ENCODE peak calls at places on chromosome 4, in six cellular contexts. I, N, D, Q, T and A are unnamed samples.
A peak's percentile ranks its signal among the peaks of the same experiment; 100 is the strongest.

GRCh38 chr4:24850669-24851068 is 55.3 kb downstream of the SOD3 start:
- DNase-seq in I (peak; percentile 34), N (no peak), D (peak; percentile 71), Q (no peak), T (peak; percentile 85), A (no peak)

GRCh38 chr4:169689681-169690080 is 68.1 kb downstream of the HPF1 start:
- DNase-seq in I (no peak), N (no peak), D (no peak), Q (no peak), T (no peak), A (no peak)

GRCh38 chr4:48340276-48340904 is 939 bp upstream of the SLAIN2 start:
- DNase-seq in I (no peak), N (no peak), D (no peak), Q (no peak), T (peak; percentile 87), A (no peak)

GRCh38 chr4:62460329-62460728 is 1260.2 kb downstream of the ADGRL3 start:
- DNase-seq in I (no peak), N (no peak), D (no peak), Q (no peak), T (no peak), A (no peak)

GRCh38 chr4:174523003-174523693 is 860 bp upstream of the HPGD start:
- DNase-seq in I (no peak), N (no peak), D (no peak), Q (no peak), T (peak; percentile 13), A (no peak)

GRCh38 chr4:146098978-146099377 is 76.5 kb upstream of the LSM6 start:
- DNase-seq in I (no peak), N (no peak), D (no peak), Q (no peak), T (no peak), A (no peak)

GRCh38 chr4:97367878-97368277 is 775.4 kb downstream of the STPG2 start:
- DNase-seq in I (no peak), N (no peak), D (no peak), Q (no peak), T (peak; percentile 73), A (no peak)

GRCh38 chr4:31651541-31651940 is 931.4 kb downstream of the PCDH7 start:
- DNase-seq in I (no peak), N (no peak), D (no peak), Q (no peak), T (no peak), A (no peak)

GRCh38 chr4:6343950-6344408 is 74.3 kb downstream of the WFS1 start:
- DNase-seq in I (no peak), N (no peak), D (no peak), Q (no peak), T (peak; percentile 60), A (peak; percentile 11)

GRCh38 chr4:8368998-8369397 is 71.5 kb downstream of the ACOX3 start:
- DNase-seq in I (no peak), N (no peak), D (no peak), Q (no peak), T (no peak), A (no peak)

GRCh38 chr4:182268966-182269365 is 25.8 kb downstream of the TENM3 start:
- DNase-seq in I (no peak), N (no peak), D (no peak), Q (no peak), T (no peak), A (no peak)

GRCh38 chr4:658031-658667 is 15.9 kb downstream of the ATP5ME start:
- DNase-seq in I (no peak), N (no peak), D (no peak), Q (no peak), T (no peak), A (no peak)

GRCh38 chr4:71709961-71710360 is 73.9 kb downstream of the GC start:
- DNase-seq in I (no peak), N (no peak), D (no peak), Q (no peak), T (no peak), A (no peak)

GRCh38 chr4:42331914-42332368 is 65.3 kb upstream of the SHISA3 start:
- DNase-seq in I (peak; percentile 31), N (no peak), D (no peak), Q (no peak), T (peak; percentile 6), A (no peak)

GRCh38 chr4:76850010-76850441 is 47.9 kb downstream of the SOWAHB start:
- DNase-seq in I (no peak), N (no peak), D (peak; percentile 52), Q (no peak), T (peak; percentile 96), A (no peak)

GRCh38 chr4:183499389-183499788 is 5.5 kb upstream of the ING2 start:
- DNase-seq in I (no peak), N (no peak), D (no peak), Q (no peak), T (no peak), A (no peak)

DNA sequence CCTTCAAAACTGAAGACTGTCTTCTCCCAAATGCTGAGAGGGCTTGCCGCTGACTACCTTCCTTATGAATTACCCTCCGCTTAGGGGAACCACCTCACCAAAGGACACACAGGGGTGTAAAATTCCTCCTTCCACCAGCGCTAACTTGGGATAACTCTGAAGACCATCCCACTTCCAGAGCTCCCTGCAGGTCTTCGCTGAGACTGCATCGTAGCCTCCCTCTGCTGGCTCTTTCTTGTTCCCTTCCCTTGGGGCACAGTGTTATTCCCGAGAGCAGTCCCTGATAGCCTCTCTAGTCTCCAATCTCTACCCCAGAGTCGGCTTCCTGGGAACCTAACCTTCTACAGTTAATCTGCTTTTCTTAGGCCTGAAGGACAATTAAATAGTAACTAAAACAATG is 725.5 kb upstream of the ATOH1 start:
- DNase-seq in I (no peak), N (no peak), D (no peak), Q (no peak), T (no peak), A (no peak)
- TF ChIP-seq CTCF in I (no peak), N (no peak), D (no peak), Q (no peak), T (no peak), A (no peak)

GRCh38 chr4:167232805-167233522 is 1.3 kb downstream of the SPOCK3 start:
- DNase-seq in I (no peak), N (peak; percentile 10), D (no peak), Q (no peak), T (no peak), A (peak; percentile 16)

GRCh38 chr4:167234388-167234881 is at the start of gene SPOCK3:
- DNase-seq in I (no peak), N (peak; percentile 79), D (no peak), Q (peak; percentile 36), T (peak; percentile 37), A (peak; percentile 76)

GRCh38 chr4:167230744-167231143 is 3.5 kb downstream of the SPOCK3 start:
- DNase-seq in I (no peak), N (no peak), D (no peak), Q (no peak), T (no peak), A (no peak)

GRCh38 chr4:167238226-167238625 is 3.9 kb upstream of the SPOCK3 start:
- DNase-seq in I (no peak), N (no peak), D (no peak), Q (no peak), T (no peak), A (no peak)

DNA sequence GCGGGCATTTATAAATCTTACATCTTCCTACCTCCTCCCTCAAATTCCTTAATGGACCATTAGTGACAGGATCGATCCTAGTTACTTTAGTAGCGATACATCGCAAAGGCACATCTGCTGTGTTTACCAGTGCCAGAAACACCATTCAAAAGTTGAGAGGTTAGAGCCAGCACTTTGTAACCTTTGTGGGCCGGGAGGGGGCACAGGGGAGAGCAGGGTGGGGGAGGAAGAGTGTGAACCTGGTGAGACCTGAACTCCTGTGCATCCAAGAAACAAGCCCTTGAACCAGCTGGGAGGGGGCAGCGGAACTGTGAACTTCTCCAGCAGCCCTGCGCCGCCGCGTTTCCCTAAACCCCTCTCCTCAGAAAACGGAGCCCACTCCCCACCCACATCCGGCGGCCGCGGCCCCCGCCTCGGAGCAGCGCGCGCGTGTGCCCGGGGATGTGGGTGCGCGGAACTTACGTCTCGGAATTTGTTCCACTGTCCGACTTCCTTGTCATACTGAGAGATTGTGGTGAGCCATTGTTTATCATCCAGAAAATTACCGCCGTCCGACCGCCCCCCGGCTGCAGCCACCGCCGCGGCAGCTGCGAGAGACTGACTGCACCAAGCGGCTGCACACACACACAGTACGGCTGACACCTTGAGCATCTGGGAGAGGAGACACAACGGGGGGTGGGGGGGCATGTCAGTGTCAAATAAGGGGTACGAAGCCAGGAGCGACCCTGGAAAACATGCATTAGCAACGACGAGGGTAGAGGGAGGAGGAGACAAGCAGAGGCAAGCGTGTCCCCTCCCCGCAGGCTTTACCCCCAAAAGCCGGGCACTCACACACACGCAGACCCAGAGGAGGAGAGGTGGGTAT is 539 bp downstream of the SPOCK3 start:
- DNase-seq in I (no peak), N (peak; percentile 60), D (no peak), Q (peak; percentile 12), T (peak; percentile 1), A (peak; percentile 54)
- TF ChIP-seq CTCF in I (no peak), N (no peak), D (no peak), Q (no peak), T (no peak), A (no peak)

GRCh38 chr4:140012688-140013087 is 141.3 kb downstream of the MAML3 start:
- DNase-seq in I (no peak), N (peak; percentile 17), D (peak; percentile 43), Q (no peak), T (peak; percentile 94), A (no peak)
- TF ChIP-seq CTCF in I (peak; percentile 53), N (peak; percentile 34), D (peak; percentile 58), Q (peak; percentile 64), T (peak; percentile 82), A (peak; percentile 13)

GRCh38 chr4:180028682-180029081 is 2214.5 kb upstream of the TENM3 start:
- DNase-seq in I (no peak), N (peak; percentile 67), D (no peak), Q (peak; percentile 45), T (peak; percentile 4), A (peak; percentile 81)
- TF ChIP-seq CTCF in I (no peak), N (peak; percentile 49), D (peak; percentile 6), Q (peak; percentile 65), T (no peak), A (peak; percentile 65)

DNA sequence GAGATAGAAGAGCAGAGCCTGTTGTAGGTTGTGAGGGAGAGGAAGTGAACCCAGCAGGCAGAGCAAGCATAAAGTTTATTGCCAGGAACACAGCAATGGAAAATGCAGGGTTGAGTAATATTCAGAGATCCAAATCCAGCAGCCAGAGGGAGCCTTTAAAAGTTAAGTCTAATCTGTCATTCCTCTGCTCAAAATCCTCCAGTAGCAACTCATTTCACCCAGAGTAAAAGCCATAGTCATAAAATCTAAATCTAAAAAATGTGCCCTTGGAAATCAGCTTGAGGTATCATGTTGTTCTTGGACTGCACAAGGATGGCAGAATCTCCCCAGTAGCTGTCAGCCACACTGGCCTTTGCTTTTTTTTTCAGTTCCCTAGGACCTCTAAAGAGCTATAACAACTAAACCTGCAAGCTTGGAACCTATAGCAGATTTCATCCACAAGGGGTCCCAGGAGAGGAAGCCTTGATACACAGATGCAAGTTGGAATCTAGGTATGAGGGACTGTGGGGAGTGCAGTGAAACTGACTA is 62.9 kb upstream of the FRAS1 start:
- DNase-seq in I (no peak), N (peak; percentile 50), D (peak; percentile 10), Q (peak; percentile 34), T (peak; percentile 86), A (no peak)
- TF ChIP-seq CTCF in I (no peak), N (peak; percentile 76), D (peak; percentile 65), Q (peak; percentile 75), T (peak; percentile 80), A (peak; percentile 64)